ENCODE peak calls at places on chromosomes 3 and 15, in ten cellular contexts. R is fibroblast of the aortic adventitia, S is cardiac muscle cell, C is lower leg skin, O is heart right ventricle, L is colonic mucosa, F is stomach, H is SK-N-SH, N is MCF 10A, K is upper lobe of right lung. J is an unnamed sample.

GRCh38 chr15:74958320-74958907 is 1.8 kb upstream of the RPP25 start:
- DNase-seq in R (peak), S (peak), H (peak), K (peak), C (peak), N (no peak), L (peak), F (peak), O (peak), J (no peak)

GRCh38 chr3:197394464-197395321 is 96.3 kb upstream of the DLG1 start:
- DNase-seq in R (peak), C (peak), F (peak), L (no peak), N (peak), O (peak), S (no peak), K (no peak), H (peak), J (no peak)

GRCh38 chr3:26236511-26236910 is 386.1 kb upstream of the LRRC3B start:
- DNase-seq in N (peak), S (no peak), O (peak), L (no peak), H (no peak), C (no peak), R (no peak), F (no peak), K (no peak), J (no peak)

GRCh38 chr15:90234519-90234988 is 545 bp downstream of the GDPGP1 start:
- DNase-seq in K (no peak), N (peak), R (peak), F (no peak), C (no peak), O (no peak), S (no peak), L (no peak), H (no peak), J (no peak)

GRCh38 chr15:31082771-31083393 is 18.6 kb downstream of the TRPM1 start:
- DNase-seq in N (no peak), O (no peak), C (peak), S (no peak), H (no peak), L (peak), R (no peak), F (peak), K (no peak), J (no peak)

GRCh38 chr3:194999491-194999890 is 271.5 kb downstream of the XXYLT1 start:
- DNase-seq in L (no peak), F (no peak), C (peak), N (no peak), K (peak), S (no peak), H (no peak), O (no peak), R (no peak), J (no peak)

GRCh38 chr3:134033315-134033996 is 3.7 kb upstream of the SLCO2A1 start:
- DNase-seq in F (no peak), S (no peak), N (no peak), C (peak), L (peak), H (no peak), O (no peak), R (no peak), K (no peak), J (no peak)

GRCh38 chr3:140972833-140973232 is 31.2 kb downstream of the SLC25A36 start:
- DNase-seq in N (peak), S (no peak), F (no peak), O (no peak), K (no peak), R (peak), H (no peak), C (no peak), L (no peak), J (no peak)

GRCh38 chr15:79680721-79681120 is 216.1 kb downstream of the MTHFS start:
- DNase-seq in C (no peak), O (no peak), L (no peak), N (peak), H (no peak), K (no peak), F (no peak), R (peak), S (no peak), J (no peak)

GRCh38 chr3:72145506-72146380 is 360.8 kb upstream of the PROK2 start:
- DNase-seq in K (no peak), R (peak), L (no peak), F (no peak), O (no peak), S (no peak), H (peak), C (peak), N (no peak), J (no peak)

DNA sequence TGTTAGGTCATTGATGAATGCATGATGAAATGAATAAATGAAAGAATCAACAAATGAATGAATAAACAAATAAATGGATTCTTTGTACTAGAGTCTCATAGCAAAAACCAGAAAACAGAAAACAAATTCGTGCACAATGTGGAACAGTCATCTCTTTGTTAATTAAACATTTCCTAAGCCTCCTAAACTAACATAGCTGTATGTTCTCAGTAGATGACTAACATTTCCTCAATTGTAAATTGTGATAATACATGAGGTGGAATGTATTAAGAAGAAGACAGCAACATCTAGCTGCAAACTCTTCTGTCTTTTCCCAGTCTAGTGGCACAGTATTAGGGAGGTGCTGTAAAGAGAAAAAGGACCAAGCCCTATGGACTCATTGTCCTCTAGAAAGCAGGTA is 1021.0 kb downstream of the MCTP2 start:
- DNase-seq in R (no peak), H (no peak), K (no peak), S (no peak), N (no peak), F (no peak), C (no peak), O (no peak), L (no peak), J (no peak)
- TF ChIP-seq CTCF in R (no peak), H (no peak), K (no peak), S (no peak), N (no peak), F (no peak), C (no peak), O (no peak), L (no peak), J (no peak)

DNA sequence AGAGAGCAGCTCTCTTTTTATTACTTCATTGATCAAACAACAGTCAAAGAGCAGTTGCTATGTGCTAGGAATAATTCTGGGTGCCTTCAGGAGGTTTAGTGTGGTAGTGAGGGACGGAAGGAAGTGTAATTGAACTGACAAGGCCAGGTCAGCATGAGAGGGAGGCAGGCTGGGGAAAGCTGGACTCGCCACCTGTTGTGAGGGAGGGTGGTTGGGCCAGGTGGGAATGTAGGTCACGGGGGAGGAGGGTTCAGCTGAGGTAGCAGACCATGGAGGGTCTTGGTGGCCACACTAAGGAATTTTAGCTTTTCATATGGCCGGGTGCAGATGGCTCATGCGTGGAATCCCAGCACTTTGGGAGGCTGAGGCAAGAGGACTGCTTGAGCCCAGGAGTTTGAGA is 1.5 kb upstream of the MAP6D1 start:
- DNase-seq in C (no peak), L (no peak), O (no peak), R (no peak), F (no peak), K (no peak), H (no peak), N (no peak), S (no peak), J (no peak)
- TF ChIP-seq CTCF in C (no peak), L (no peak), O (no peak), R (no peak), F (no peak), K (no peak), H (no peak), N (no peak), S (no peak), J (no peak)

DNA sequence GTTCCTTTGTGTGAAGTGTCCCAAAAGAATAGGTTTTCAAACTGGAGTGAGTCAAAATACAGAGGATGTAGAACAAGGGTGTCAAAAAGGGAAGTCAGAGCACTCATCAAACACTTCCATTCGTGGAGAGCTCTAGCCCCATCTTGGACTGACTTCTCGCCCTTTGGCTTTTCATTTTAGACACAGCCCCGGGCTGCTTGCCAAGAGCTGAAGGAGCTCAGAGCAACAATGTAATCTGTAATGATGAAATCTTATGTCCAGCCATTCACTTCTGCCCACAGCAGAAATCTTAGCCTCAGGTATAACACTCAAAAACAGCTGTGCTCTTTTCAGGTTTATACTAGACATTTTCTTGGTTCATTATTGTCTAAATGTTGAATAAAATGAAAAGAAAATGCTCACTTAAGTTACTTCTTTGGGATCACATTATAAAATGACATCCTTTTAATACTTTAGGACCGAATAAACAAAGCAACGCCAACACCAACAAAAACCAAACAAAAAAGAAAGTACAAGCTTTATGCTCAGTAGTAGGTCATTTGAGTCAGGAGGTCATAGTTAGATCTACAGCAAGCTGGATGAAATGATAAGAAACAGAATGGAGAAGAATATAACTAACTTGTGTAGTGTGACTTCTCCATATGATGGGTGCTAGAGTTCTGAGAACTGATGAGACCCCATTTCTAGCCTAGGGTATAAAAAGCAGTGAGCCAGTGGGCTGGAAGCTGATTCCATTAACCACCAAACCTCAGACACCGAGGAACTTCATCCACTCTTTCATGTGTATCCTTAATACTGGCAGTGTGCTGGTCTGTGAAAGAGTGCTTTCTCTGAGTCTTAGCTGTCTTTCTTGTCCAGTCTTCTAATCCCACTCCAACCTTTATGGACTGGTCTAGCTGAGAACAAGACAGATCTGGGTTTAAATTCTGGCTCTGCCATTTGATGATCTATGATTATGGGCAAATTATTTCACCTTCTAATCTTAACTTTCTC is 131.8 kb upstream of the SLC7A14 start:
- DNase-seq in N (peak), C (no peak), R (peak), S (no peak), K (peak), H (no peak), F (no peak), L (no peak), O (no peak), J (no peak)
- TF ChIP-seq CTCF in N (no peak), C (no peak), R (no peak), S (no peak), K (no peak), H (no peak), F (no peak), L (no peak), O (no peak), J (no peak)

DNA sequence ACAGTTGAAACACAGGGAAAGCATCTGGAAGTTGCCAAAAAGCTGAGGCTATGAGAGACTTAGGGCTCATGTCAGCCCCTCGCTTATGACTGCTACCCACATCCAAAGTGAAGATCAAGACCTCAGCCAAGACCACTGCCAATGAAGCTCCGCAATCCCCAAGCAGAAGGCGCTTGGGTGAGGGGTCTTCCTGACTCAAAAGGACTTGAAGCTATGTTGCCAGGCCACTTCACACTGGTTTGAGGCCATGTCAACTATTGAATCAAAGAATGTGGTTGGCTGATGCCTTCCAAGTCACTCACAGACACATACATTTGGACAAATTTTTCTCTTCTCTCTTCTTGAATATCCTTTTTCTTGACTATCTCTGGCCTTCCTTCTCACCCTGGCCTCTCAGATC is 928 bp upstream of the CCR4 start:
- DNase-seq in S (no peak), H (no peak), K (no peak), L (no peak), R (no peak), C (no peak), F (no peak), N (no peak), O (no peak), J (no peak)
- TF ChIP-seq CTCF in S (no peak), H (no peak), K (no peak), L (no peak), R (no peak), C (no peak), F (no peak), N (no peak), O (no peak), J (no peak)

GRCh38 chr3:184672972-184673875 is 38.6 kb downstream of the MAGEF1 start:
- DNase-seq in R (no peak), C (no peak), O (no peak), S (no peak), F (no peak), N (no peak), L (no peak), H (no peak), K (no peak), J (no peak)
- TF ChIP-seq CTCF in R (no peak), C (no peak), O (no peak), S (no peak), F (no peak), N (no peak), L (no peak), H (no peak), K (no peak), J (no peak)

GRCh38 chr3:49020335-49021212 is 1.3 kb upstream of the NDUFAF3 start:
- DNase-seq in L (peak), C (peak), H (peak), F (peak), K (peak), R (no peak), O (peak), S (peak), N (peak), J (no peak)
- TF ChIP-seq CTCF in L (no peak), C (no peak), H (no peak), F (no peak), K (no peak), R (no peak), O (no peak), S (no peak), N (no peak), J (no peak)

DNA sequence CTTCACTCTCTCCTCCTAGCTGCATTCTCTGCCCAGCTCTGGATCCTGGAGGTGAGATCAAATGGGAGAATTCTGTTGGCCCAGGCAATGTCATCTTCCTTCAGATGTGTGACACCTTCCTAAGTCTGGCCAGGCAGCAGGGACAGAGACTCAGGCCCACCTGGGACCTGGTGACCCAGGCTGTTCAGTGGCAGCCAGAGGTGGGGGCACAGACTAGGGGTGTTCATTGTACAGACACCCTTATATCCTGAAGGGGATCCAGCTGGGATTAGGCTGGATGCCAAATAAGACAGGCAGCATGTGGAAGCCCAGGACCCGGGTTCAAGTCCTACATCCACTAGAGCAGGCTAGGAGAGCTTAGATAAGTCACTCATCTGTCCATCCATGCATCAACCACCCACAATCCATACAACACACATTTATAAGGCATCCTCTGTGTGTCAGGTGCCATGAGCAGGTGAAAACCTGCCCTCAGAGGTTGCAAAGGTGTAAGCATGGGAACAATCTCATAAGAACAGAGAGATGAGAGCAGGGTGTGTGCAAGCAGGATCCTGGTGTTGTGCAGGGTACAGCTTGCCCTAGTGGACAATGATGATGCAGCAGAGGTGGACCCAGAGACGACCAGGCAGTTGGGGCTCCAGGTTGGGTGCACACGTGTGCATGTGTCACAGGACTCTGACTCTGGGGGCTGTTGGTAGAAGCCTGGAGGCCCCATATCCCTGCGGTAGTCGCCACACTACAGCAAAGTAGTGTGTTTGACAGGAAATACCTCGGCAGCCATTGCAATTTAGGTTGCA is 18.3 kb upstream of the RPL29 start:
- DNase-seq in R (no peak), O (no peak), N (no peak), F (no peak), S (no peak), H (no peak), C (no peak), L (no peak), K (peak), J (no peak)
- TF ChIP-seq CTCF in R (no peak), O (no peak), N (no peak), F (no peak), S (no peak), H (no peak), C (no peak), L (no peak), K (no peak), J (no peak)

DNA sequence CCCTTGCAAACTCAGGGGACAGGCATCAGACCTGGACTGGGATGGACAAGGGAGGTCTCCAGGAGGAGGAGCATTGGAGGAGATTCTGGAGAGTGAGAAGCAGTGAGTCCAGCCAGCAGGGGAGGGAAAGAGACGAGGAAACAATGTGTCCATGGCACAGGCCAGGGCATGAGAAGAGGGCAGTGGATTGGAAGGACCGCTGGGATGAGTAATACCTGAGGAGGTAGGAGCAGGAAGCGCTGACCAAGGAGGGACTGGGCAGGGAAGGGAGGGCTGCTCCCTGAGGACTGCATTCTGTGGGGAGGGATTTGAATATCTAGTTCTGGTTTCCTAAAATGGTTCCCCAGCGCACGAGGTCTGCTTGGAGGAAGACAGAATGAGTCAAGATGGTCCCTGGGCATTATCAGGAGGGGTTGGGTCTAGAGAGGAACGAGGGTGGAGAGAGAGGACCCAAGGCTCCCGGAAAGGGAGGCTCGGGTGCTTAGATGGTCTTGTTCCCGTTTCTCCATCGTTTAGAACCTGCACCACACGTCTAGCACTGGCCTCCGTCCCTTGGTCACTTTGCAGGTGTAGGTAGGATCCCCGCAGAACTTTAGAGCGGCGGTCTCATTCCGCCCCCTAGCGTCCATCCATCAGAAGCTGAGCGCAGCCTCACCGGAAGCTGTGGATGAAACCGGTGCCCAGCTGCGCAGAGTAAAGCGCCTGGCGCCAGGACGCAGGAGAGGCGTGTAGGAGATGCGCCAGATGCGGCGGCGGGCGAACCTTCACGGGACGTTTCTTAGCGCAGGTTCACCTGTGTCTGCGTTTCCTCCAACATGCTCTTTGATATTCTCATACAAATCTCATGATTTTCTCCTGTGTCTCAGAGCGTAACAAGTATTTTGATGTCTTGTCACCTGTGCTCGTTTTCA is 190.7 kb upstream of the NDN start:
- DNase-seq in N (no peak), K (peak), R (no peak), C (no peak), F (peak), S (peak), L (peak), O (peak), H (peak), J (no peak)
- TF ChIP-seq CTCF in N (no peak), K (peak), R (peak), C (no peak), F (peak), S (peak), L (peak), O (peak), H (peak), J (no peak)

J was measured in CD4-positive, alpha-beta T cell.